ENCODE peak calls at places on chromosomes 13 and 19, in four cellular contexts. One of them, this sample, is unnamed.
A peak's percentile ranks its signal among the peaks of the same experiment; 100 is the strongest.

GRCh38 chr13:40505196-40505595 is 161.2 kb downstream of the FOXO1 start:
- DNase-seq in left lung: no peak
- DNase-seq in GM23248: no peak
- DNase-seq in effector memory CD4-positive, alpha-beta T cell: no peak
- DNase-seq in this sample: no peak

GRCh38 chr13:106104281-106104901 is 431.1 kb downstream of the EFNB2 start:
- DNase-seq in GM23248: peak; percentile 90
- DNase-seq in left lung: no peak
- DNase-seq in effector memory CD4-positive, alpha-beta T cell: no peak
- DNase-seq in this sample: no peak

GRCh38 chr19:30358319-30358718 is 13.9 kb upstream of the ZNF536 start:
- DNase-seq in effector memory CD4-positive, alpha-beta T cell: no peak
- DNase-seq in left lung: no peak
- DNase-seq in GM23248: no peak
- DNase-seq in this sample: no peak

GRCh38 chr19:47486900-47487299 is 2.9 kb upstream of the KPTN start:
- DNase-seq in effector memory CD4-positive, alpha-beta T cell: no peak
- DNase-seq in GM23248: no peak
- DNase-seq in left lung: peak; percentile 39
- DNase-seq in this sample: no peak

GRCh38 chr19:53644061-53644816 is 12.4 kb downstream of the DPRX start:
- DNase-seq in GM23248: no peak
- DNase-seq in effector memory CD4-positive, alpha-beta T cell: no peak
- DNase-seq in left lung: no peak
- DNase-seq in this sample: no peak

GRCh38 chr13:75507027-75508001 is 25.3 kb upstream of the TBC1D4 start:
- DNase-seq in left lung: peak; percentile 47
- DNase-seq in effector memory CD4-positive, alpha-beta T cell: no peak
- DNase-seq in GM23248: no peak
- DNase-seq in this sample: no peak

GRCh38 chr13:50198508-50198907 is 183.3 kb downstream of the KCNRG start:
- DNase-seq in left lung: no peak
- DNase-seq in effector memory CD4-positive, alpha-beta T cell: no peak
- DNase-seq in GM23248: peak; percentile 62
- DNase-seq in this sample: no peak

GRCh38 chr13:97043302-97043701 is 49.0 kb upstream of the OXGR1 start:
- DNase-seq in GM23248: peak; percentile 84
- DNase-seq in effector memory CD4-positive, alpha-beta T cell: no peak
- DNase-seq in left lung: no peak
- DNase-seq in this sample: no peak

GRCh38 chr19:34998777-34999497 is 1.2 kb upstream of the GRAMD1A start:
- DNase-seq in GM23248: no peak
- DNase-seq in left lung: no peak
- DNase-seq in effector memory CD4-positive, alpha-beta T cell: no peak
- DNase-seq in this sample: peak; percentile 41

GRCh38 chr19:55319786-55320185 is 5.4 kb downstream of the TMEM150B start:
- DNase-seq in effector memory CD4-positive, alpha-beta T cell: no peak
- DNase-seq in left lung: no peak
- DNase-seq in GM23248: peak; percentile 72
- DNase-seq in this sample: no peak

GRCh38 chr13:73981595-73981994 is 152.6 kb downstream of the KLF12 start:
- DNase-seq in effector memory CD4-positive, alpha-beta T cell: no peak
- DNase-seq in GM23248: peak; percentile 34
- DNase-seq in left lung: no peak
- DNase-seq in this sample: no peak

GRCh38 chr19:53553865-53554791 is 16.2 kb downstream of the ZNF331 start:
- DNase-seq in effector memory CD4-positive, alpha-beta T cell: peak; percentile 90
- DNase-seq in left lung: peak; percentile 94
- DNase-seq in GM23248: peak; percentile 95
- DNase-seq in this sample: peak; percentile 92

GRCh38 chr13:20401958-20402856 is 123.5 kb downstream of the CRYL1 start:
- DNase-seq in effector memory CD4-positive, alpha-beta T cell: no peak
- DNase-seq in GM23248: peak; percentile 75
- DNase-seq in left lung: no peak
- DNase-seq in this sample: no peak

GRCh38 chr19:3572132-3572854 is 451 bp upstream of the HMG20B start:
- DNase-seq in effector memory CD4-positive, alpha-beta T cell: peak; percentile 99
- DNase-seq in GM23248: peak; percentile 100
- DNase-seq in left lung: peak; percentile 100
- DNase-seq in this sample: peak; percentile 100

GRCh38 chr19:3573162-3573857 is 566 bp downstream of the HMG20B start:
- DNase-seq in GM23248: peak; percentile 66
- DNase-seq in left lung: peak; percentile 88
- DNase-seq in effector memory CD4-positive, alpha-beta T cell: no peak
- DNase-seq in this sample: peak; percentile 69

GRCh38 chr19:3573858-3574637 is 1.3 kb downstream of the HMG20B start:
- DNase-seq in effector memory CD4-positive, alpha-beta T cell: peak; percentile 69
- DNase-seq in left lung: peak; percentile 98
- DNase-seq in GM23248: peak; percentile 99
- DNase-seq in this sample: peak; percentile 98

GRCh38 chr19:3570619-3571018 is 2.1 kb upstream of the HMG20B start:
- DNase-seq in left lung: no peak
- DNase-seq in effector memory CD4-positive, alpha-beta T cell: no peak
- DNase-seq in GM23248: no peak
- DNase-seq in this sample: no peak

GRCh38 chr19:3572855-3573161 is at the start of gene HMG20B:
- DNase-seq in left lung: no peak
- DNase-seq in effector memory CD4-positive, alpha-beta T cell: no peak
- DNase-seq in GM23248: no peak
- DNase-seq in this sample: no peak
- H3K27ac ChIP-seq in left lung: peak within 1 kb of the TSS; percentile 76
- H3K27ac ChIP-seq in effector memory CD4-positive, alpha-beta T cell: peak within 1 kb of the TSS; percentile 57
- H3K27ac ChIP-seq in GM23248: peak within 1 kb of the TSS; percentile 57
- H3K27ac ChIP-seq in this sample: peak within 1 kb of the TSS; percentile 81

GRCh38 chr13:71309905-71310304 is 557.1 kb downstream of the DACH1 start:
- DNase-seq in GM23248: no peak
- DNase-seq in effector memory CD4-positive, alpha-beta T cell: no peak
- DNase-seq in left lung: no peak
- DNase-seq in this sample: no peak
- H3K27ac ChIP-seq in GM23248: no peak overlapping the region
- H3K27ac ChIP-seq in effector memory CD4-positive, alpha-beta T cell: no peak overlapping the region
- H3K27ac ChIP-seq in left lung: no peak overlapping the region
- H3K27ac ChIP-seq in this sample: no peak overlapping the region

DNA sequence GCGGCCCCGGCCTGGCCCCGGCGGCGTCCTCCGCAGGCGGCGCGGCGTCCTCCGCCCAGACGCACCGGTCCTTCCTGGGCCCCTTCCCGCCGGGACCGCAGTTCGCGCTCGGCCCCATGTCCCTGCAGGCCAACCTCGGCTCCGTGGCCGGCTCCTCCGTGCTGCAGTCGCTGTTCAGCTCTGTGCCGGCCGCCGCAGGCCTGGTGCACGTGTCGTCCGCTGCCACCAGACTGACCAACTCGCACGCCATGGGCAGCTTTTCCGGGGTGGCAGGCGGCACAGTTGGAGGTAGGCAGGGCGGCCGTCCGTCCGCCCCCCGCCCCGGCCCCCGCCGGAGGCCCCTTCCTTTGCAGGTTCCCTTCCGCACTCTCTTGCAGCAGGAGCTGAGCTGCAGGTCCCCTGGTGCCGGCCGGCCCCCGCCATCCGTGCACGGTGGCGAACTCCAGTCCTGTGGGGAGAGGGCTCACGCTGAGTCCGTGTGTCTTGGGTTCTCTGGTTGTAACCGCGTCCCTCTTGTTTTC is 9.2 kb downstream of the PLEKHJ1 start:
- DNase-seq in GM23248: no peak
- DNase-seq in effector memory CD4-positive, alpha-beta T cell: no peak
- DNase-seq in left lung: no peak
- DNase-seq in this sample: no peak
- H3K27ac ChIP-seq in GM23248: no peak overlapping the region
- H3K27ac ChIP-seq in effector memory CD4-positive, alpha-beta T cell: no peak overlapping the region
- H3K27ac ChIP-seq in left lung: no peak overlapping the region
- H3K27ac ChIP-seq in this sample: no peak overlapping the region

DNA sequence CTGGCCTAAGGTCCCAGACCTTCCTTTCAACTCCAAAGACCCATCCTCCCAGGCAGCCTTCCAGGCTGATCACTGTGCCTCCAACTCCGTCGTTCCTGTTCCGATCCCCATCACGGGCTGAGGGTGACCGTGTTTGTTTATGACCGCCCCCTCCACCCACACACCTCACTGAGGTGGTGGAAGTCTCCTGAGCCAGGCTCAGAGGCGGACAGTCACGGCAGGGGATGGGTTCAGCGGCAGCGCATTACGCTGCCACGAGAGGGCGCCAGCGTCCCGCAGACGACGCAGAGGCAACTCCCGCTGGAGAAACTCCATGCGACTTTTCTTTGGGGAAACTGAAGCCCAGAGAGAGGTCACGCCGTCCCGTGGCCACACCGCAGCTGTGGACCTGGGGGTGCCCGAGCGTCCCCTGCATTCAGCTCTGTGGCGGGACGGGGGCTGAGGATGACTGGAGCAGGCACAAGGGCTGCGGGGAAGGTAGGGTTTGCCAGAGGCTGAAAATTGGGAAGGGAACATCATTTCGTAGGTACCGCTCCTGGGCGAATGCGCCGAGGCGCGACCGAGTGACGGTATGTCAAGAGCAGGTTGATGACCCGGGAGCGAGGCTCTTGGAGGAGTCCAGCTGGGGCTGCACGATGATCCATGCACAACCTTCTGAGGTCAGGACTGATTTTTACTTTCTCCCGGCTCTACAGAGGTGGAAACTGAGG is 920 bp upstream of the ARRDC2 start:
- DNase-seq in GM23248: peak; percentile 86
- DNase-seq in effector memory CD4-positive, alpha-beta T cell: peak; percentile 67
- DNase-seq in left lung: peak; percentile 96
- DNase-seq in this sample: peak; percentile 90
- H3K27ac ChIP-seq in GM23248: peak overlapping the region; percentile 19
- H3K27ac ChIP-seq in effector memory CD4-positive, alpha-beta T cell: peak overlapping the region; percentile 86
- H3K27ac ChIP-seq in left lung: peak overlapping the region; percentile 74
- H3K27ac ChIP-seq in this sample: peak overlapping the region; percentile 86

DNA sequence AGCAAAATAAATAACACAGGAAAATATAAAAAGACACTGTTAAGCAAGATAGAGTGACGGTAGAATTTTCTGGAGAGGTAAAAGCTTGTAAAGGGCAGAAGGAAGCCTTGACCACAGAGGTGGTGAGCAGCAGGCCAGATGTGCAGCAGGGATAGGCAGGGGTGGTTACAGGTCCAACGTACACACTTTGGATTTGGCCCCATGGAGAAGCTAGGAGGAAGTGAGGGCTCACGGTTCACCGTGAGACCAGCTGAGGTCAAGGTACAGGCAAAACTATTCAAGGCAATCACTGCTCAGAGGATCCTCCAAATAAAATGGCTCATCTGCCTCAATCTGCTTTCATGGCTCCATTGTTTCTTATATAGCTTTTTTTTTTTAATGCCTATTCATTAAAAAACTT is 242.8 kb downstream of the B3GLCT start:
- DNase-seq in GM23248: no peak
- DNase-seq in left lung: no peak
- DNase-seq in effector memory CD4-positive, alpha-beta T cell: no peak
- DNase-seq in this sample: no peak
- H3K27ac ChIP-seq in GM23248: no peak overlapping the region
- H3K27ac ChIP-seq in left lung: no peak overlapping the region
- H3K27ac ChIP-seq in effector memory CD4-positive, alpha-beta T cell: no peak overlapping the region
- H3K27ac ChIP-seq in this sample: no peak overlapping the region